ENCODE peak calls at places on chromosomes 5 and 9, in four cellular contexts. K is CD8-positive, alpha-beta memory T cell; B is GM23338; R is A549. F is an unnamed sample.

GRCh38 chr5:35924950-35925722 is 13.3 kb downstream of the CAPSL start:
- DNase-seq in K (peak; percentile 73), B (peak; percentile 87), R (peak; percentile 37), F (peak; percentile 64)

GRCh38 chr5:160159991-160160826 is 41.0 kb upstream of the PWWP2A start:
- DNase-seq in K (no peak), B (peak; percentile 96), R (no peak), F (no peak)

GRCh38 chr5:10246761-10247160 is 2.9 kb downstream of the ATPSCKMT start:
- DNase-seq in K (no peak), B (no peak), R (no peak), F (no peak)

GRCh38 chr9:125043631-125044030 is 99.7 kb downstream of the SCAI start:
- DNase-seq in K (no peak), B (no peak), R (no peak), F (no peak)

GRCh38 chr5:74300808-74301389 is 339.6 kb downstream of the ENC1 start:
- DNase-seq in K (no peak), B (no peak), R (no peak), F (no peak)

GRCh38 chr9:34493972-34494535 is 28.7 kb downstream of the ENHO start:
- DNase-seq in K (no peak), B (peak; percentile 83), R (peak; percentile 20), F (no peak)

GRCh38 chr9:114339130-114339908 is 9.7 kb downstream of the ORM2 start:
- DNase-seq in K (peak; percentile 42), B (peak; percentile 79), R (peak; percentile 84), F (peak; percentile 60)

GRCh38 chr9:16461231-16461840 is 409.1 kb downstream of the BNC2 start:
- DNase-seq in K (no peak), B (peak; percentile 84), R (no peak), F (no peak)

GRCh38 chr5:99349842-99350241 is 421.0 kb upstream of the CHD1 start:
- DNase-seq in K (no peak), B (no peak), R (no peak), F (no peak)

GRCh38 chr9:125632321-125633115 is 74.5 kb downstream of the MAPKAP1 start:
- DNase-seq in K (no peak), B (no peak), R (no peak), F (no peak)

GRCh38 chr5:61053937-61054336 is 108.3 kb downstream of the SMIM15 start:
- DNase-seq in K (no peak), B (no peak), R (no peak), F (no peak)

GRCh38 chr5:87829214-87829551 is 416.5 kb upstream of the CCNH start:
- DNase-seq in K (no peak), B (no peak), R (no peak), F (no peak)

GRCh38 chr5:25423271-25423670 is 778.5 kb upstream of the CDH10 start:
- DNase-seq in K (no peak), B (no peak), R (no peak), F (no peak)

GRCh38 chr5:135062216-135063055 is 28.4 kb upstream of the PITX1 start:
- DNase-seq in K (no peak), B (no peak), R (no peak), F (no peak)

GRCh38 chr5:116567100-116567499 is 7.5 kb downstream of the SEMA6A start:
- DNase-seq in K (no peak), B (no peak), R (no peak), F (no peak)

GRCh38 chr9:136978073-136978864 is 965 bp downstream of the PTGDS start:
- DNase-seq in K (peak; percentile 72), B (peak; percentile 96), R (peak; percentile 95), F (peak; percentile 81)

GRCh38 chr5:14112998-14113652 is 30.0 kb upstream of the TRIO start:
- DNase-seq in K (no peak), B (no peak), R (no peak), F (no peak)

GRCh38 chr5:3542769-3543168 is 52.9 kb upstream of the IRX1 start:
- DNase-seq in K (no peak), B (no peak), R (no peak), F (no peak)

GRCh38 chr5:113054899-113055298 is 78.3 kb downstream of the DCP2 start:
- DNase-seq in K (no peak), B (no peak), R (no peak), F (no peak)

GRCh38 chr5:81184749-81185110 is 48.4 kb upstream of the CKMT2 start:
- DNase-seq in K (no peak), B (no peak), R (no peak), F (no peak)

GRCh38 chr9:78236511-78236950 is 656 bp downstream of the CEP78 start:
- DNase-seq in K (no peak), B (peak; percentile 58), R (peak; percentile 40), F (no peak)

GRCh38 chr5:26955161-26955560 is 83.2 kb downstream of the CDH9 start:
- DNase-seq in K (no peak), B (no peak), R (no peak), F (no peak)

GRCh38 chr5:6812091-6812490 is 98.9 kb downstream of the TENT4A start:
- DNase-seq in K (no peak), B (no peak), R (no peak), F (no peak)

DNA sequence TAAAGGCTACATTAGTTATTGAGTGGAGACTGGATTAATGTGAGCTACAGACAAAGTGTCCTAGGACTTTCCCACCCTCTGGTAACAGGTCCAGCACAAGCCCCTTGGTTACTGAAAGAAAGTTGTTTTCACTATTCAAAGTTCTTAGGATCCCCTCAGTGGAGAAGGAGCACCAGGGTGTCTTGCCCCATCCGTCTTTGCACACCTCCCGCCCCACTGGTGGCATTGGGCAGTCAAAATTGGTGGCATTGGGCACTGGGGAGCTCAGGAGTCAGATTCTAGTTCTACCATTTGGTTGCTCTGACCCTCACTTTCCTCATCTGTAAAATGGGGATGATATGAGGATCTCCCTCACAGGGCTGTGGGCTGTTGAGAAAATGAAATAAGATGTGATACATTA is 2.4 kb upstream of the ANGPTL2 start:
- DNase-seq in K (no peak), B (no peak), R (no peak), F (no peak)
- H3K4me1 ChIP-seq in K (no peaks in the 10 kb centered on the region), B (peaks cover 22% of the 10 kb centered on the region), R (no peaks in the 10 kb centered on the region), F (peaks cover 39% of the 10 kb centered on the region)

DNA sequence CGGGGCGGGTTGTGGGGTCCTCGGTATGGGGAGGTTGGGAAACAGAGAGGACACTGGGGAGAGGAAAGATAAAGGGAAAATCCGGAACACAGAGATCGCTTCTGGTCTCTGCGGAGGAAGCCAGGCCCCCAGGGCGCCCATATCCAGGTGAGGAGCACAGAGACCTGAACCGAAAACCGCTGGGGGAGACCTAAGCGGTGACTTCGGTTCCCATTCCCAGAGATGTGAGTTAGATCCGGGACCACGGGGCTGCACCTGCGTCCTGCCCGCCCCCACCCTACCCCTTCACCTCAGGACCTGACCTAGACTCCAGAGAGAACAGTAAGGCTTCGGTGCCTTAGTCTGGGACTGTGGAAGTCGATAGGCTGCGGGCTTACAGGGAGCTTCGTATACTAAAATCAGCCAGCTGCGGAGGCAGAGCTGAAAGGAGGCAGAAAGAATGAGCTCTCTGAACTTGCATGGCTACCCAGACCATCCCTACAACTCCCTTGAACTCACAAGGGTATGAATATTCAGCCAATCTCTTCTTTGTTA is 463 bp upstream of the FAM13B start:
- DNase-seq in K (no peak), B (peak; percentile 87), R (no peak), F (no peak)
- H3K4me1 ChIP-seq in K (peaks cover 51% of the 10 kb centered on the region), B (peaks cover 23% of the 10 kb centered on the region), R (peaks cover 33% of the 10 kb centered on the region), F (peaks cover 48% of the 10 kb centered on the region)

DNA sequence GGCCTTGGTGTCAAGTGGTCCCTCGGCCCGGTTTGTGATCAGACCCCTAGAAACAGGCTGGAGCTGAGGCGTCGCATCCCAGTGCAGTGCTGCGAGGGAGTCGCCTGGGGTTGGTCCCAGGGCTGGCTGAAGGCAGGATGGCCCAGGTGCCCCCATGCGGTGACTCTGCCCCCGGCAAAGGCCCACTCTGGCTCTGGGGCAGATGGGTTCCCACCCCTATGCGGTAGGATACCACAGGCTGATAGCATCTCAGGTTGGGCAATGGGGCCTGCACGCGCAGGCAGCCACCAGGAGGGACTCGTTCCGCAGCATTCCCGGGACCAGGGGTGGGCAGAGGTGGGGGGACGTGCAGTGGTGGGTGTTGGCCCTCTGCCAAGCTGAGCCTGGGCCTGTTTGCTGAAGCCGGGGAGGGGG is 86.0 kb downstream of the RXRA start:
- DNase-seq in K (no peak), B (no peak), R (no peak), F (no peak)
- H3K4me1 ChIP-seq in K (peaks cover 10% of the 10 kb centered on the region), B (no peaks in the 10 kb centered on the region), R (peaks cover 81% of the 10 kb centered on the region), F (peaks cover 76% of the 10 kb centered on the region)

GRCh38 chr9:131577005-131578000 is 32.0 kb downstream of the PRRT1B start:
- DNase-seq in K (no peak), B (no peak), R (no peak), F (no peak)

GRCh38 chr9:131578778-131579504 is 33.6 kb downstream of the PRRT1B start:
- DNase-seq in K (peak; percentile 61), B (no peak), R (no peak), F (no peak)

GRCh38 chr9:131580358-131580757 is 35.0 kb downstream of the PRRT1B start:
- DNase-seq in K (no peak), B (no peak), R (no peak), F (no peak)

GRCh38 chr9:131578016-131578415 is 32.7 kb downstream of the PRRT1B start:
- DNase-seq in K (no peak), B (no peak), R (no peak), F (no peak)

DNA sequence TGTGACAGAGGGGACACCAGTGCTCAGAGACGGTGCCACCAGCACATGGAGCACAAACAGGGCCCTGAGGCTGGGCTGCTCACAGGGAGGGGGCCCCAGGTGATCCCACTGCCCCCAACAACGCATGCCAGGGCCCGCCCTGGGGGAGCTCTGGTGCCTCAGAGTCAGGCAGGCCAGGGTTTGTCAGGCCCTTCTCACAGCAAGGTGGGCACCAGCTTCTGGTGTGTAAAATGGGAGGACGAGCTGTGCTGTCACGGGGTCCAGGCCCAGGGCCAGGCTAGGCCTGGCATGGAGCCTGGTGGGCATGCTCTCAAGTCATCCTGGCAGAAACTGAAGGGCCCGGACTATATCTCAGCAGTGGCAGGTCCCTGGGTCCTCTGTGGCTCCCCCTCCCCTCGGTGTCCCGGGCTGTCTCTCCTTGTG is 34.5 kb downstream of the PRRT1B start:
- DNase-seq in K (no peak), B (no peak), R (no peak), F (no peak)
- H3K4me1 ChIP-seq in K (peaks cover 39% of the 10 kb centered on the region), B (no peaks in the 10 kb centered on the region), R (no peaks in the 10 kb centered on the region), F (peaks cover 5% of the 10 kb centered on the region)

F was measured in lower lobe of right lung.